ENCODE peak calls at places on chromosome X, in five cellular contexts. M is CD8-positive, alpha-beta T cell; C is kidney epithelial cell; N is breast epithelium; H is A549. Q is an unnamed sample.
A peak's percentile ranks its signal among the peaks of the same experiment; 100 is the strongest.

GRCh38 chrX:118530537-118530936 is 34.9 kb downstream of the DOCK11 start:
- DNase-seq in C (no peak), M (no peak), N (no peak), H (no peak), Q (no peak)

GRCh38 chrX:24513416-24513815 is 48.3 kb downstream of the PDK3 start:
- DNase-seq in H (no peak), N (no peak), M (no peak), C (no peak), Q (peak; percentile 35)

GRCh38 chrX:72620550-72621145 is 48.0 kb upstream of the HDAC8 start:
- DNase-seq in N (peak; percentile 54), H (peak; percentile 55), C (peak; percentile 65), M (no peak), Q (no peak)

GRCh38 chrX:119990995-119991787 is 47.6 kb upstream of the NKAP start:
- DNase-seq in N (no peak), H (no peak), C (no peak), M (no peak), Q (no peak)

GRCh38 chrX:149152941-149153340 is 352.2 kb downstream of the IDS start:
- DNase-seq in H (no peak), C (no peak), M (no peak), N (no peak), Q (no peak)

GRCh38 chrX:65723706-65724105 is 56.3 kb downstream of the MSN start:
- DNase-seq in H (no peak), M (no peak), C (no peak), N (no peak), Q (peak; percentile 62)

GRCh38 chrX:136496768-136497555 is 430 bp upstream of the HTATSF1 start:
- DNase-seq in C (peak; percentile 37), N (peak; percentile 76), M (peak; percentile 87), H (peak; percentile 45), Q (peak; percentile 60)

GRCh38 chrX:102599950-102600579 is 750 bp downstream of the ARMCX5 start:
- DNase-seq in H (no peak), M (no peak), N (no peak), C (no peak), Q (no peak)

GRCh38 chrX:130741584-130741983 is 161.4 kb downstream of the ENOX2 start:
- DNase-seq in H (no peak), C (no peak), M (no peak), N (no peak), Q (no peak)

GRCh38 chrX:9940397-9940796 is 26.8 kb upstream of the CLDN34 start:
- DNase-seq in H (no peak), M (no peak), C (peak; percentile 84), N (no peak), Q (no peak)

GRCh38 chrX:154008521-154008920 is 11.2 kb downstream of the IRAK1 start:
- DNase-seq in C (no peak), N (no peak), M (no peak), H (no peak), Q (no peak)

GRCh38 chrX:20231598-20231997 is 35.1 kb downstream of the RPS6KA3 start:
- DNase-seq in H (no peak), N (no peak), M (no peak), C (no peak), Q (no peak)

GRCh38 chrX:85994228-85994627 is 53.1 kb downstream of the CHM start:
- DNase-seq in M (no peak), C (no peak), H (no peak), N (no peak), Q (no peak)

GRCh38 chrX:94814216-94814615 is 1140.2 kb downstream of the FAM133A start:
- DNase-seq in N (no peak), M (no peak), H (no peak), C (no peak), Q (no peak)

GRCh38 chrX:2192584-2193272 is 308.0 kb downstream of the DHRSX start:
- DNase-seq in N (no peak), M (no peak), C (no peak), H (no peak), Q (no peak)

GRCh38 chrX:368811-369562 is 17.7 kb downstream of the PPP2R3B start:
- DNase-seq in N (no peak), H (peak; percentile 39), C (no peak), M (no peak), Q (no peak)

GRCh38 chrX:15674514-15674898 is 9.9 kb upstream of the CLTRN start:
- DNase-seq in H (peak; percentile 84), N (peak; percentile 87), M (no peak), C (peak; percentile 89), Q (peak; percentile 81)

GRCh38 chrX:153646620-153647373 is at the start of gene DUSP9:
- DNase-seq in M (no peak), C (no peak), H (peak; percentile 69), N (no peak), Q (no peak)

GRCh38 chrX:16459008-16459407 is 190.9 kb upstream of the S100G start:
- DNase-seq in C (no peak), N (no peak), H (no peak), M (no peak), Q (no peak)

GRCh38 chrX:123807825-123808416 is 51.9 kb upstream of the XIAP start:
- DNase-seq in N (no peak), H (no peak), M (no peak), C (no peak), Q (no peak)

GRCh38 chrX:15143050-15143824 is 126.6 kb downstream of the ASB9 start:
- DNase-seq in M (peak; percentile 68), H (peak; percentile 9), C (peak; percentile 9), N (peak; percentile 51), Q (no peak)

GRCh38 chrX:135346975-135347374 is 37.7 kb downstream of the ETDC start:
- DNase-seq in C (no peak), H (no peak), M (no peak), N (no peak), Q (no peak)

GRCh38 chrX:118495061-118495921 is at the start of gene DOCK11:
- DNase-seq in M (peak; percentile 83), N (peak; percentile 56), C (peak; percentile 23), H (peak; percentile 35), Q (peak; percentile 67)

GRCh38 chrX:13208281-13208935 is 111.4 kb downstream of the ATXN3L start:
- DNase-seq in H (no peak), N (no peak), C (no peak), M (no peak), Q (no peak)

GRCh38 chrX:106144755-106145639 is 23.1 kb upstream of the PWWP3B start:
- DNase-seq in N (no peak), M (no peak), H (no peak), C (no peak), Q (no peak)

GRCh38 chrX:37455381-37455780 is 106.2 kb downstream of the PRRG1 start:
- DNase-seq in H (no peak), N (no peak), C (no peak), M (no peak), Q (no peak)

GRCh38 chrX:39730671-39731389 is 366.9 kb downstream of the BCOR start:
- DNase-seq in M (peak; percentile 71), N (peak; percentile 57), C (no peak), H (peak; percentile 72), Q (no peak)

GRCh38 chrX:46327229-46328081 is 217.8 kb downstream of the ZNF674 start:
- DNase-seq in N (no peak), H (peak; percentile 69), C (peak; percentile 64), M (no peak), Q (no peak)

DNA sequence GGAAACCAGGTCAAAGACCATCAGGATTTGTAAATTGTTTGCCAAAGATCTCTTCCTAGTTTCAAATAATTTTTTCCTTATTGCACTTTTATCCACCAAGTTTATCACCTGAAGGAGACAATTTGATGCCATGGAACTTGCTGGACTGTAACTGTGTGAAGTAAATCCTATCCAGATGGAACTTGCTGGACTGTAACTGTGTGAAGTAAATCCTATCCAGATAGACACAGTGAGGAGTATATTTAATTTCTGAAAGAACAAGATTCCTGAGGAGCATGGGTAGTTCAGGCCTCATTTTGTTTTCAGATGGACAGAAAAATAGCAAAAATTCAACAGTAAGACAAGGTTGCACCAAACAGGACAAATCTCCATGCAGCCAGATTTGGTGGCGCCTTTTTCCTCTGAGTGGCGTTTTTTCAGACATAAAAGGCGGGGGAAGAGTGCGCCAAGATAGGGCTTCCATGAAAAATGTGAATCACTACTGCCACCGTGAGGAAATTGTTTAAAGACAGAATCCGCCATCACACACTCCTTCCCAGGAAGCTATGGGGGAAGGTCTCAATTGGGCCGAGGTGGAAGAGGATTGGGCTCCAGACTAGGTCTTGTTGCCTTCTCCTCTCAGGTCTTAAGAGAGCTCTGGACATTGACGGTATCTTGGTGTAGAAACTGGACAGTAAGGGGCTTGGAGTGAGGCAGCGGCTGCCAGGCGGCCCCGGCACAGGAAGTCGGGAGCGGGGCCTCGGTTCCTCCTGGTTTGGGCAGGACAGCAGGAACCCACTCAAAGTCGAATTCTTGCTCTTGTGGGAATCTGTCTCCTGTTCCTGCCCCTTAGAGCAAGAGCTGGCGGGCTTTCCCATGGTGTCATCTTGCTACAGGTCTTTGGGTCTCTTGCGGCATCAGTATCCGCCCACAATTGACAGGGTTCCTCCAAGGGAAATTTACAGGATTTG is 234.7 kb downstream of the OR13H1 start:
- DNase-seq in C (peak; percentile 9), N (no peak), M (peak; percentile 77), H (peak; percentile 46), Q (no peak)
- TF ChIP-seq CTCF in C (peak; percentile 9), N (peak; percentile 21), M (no peak), H (peak; percentile 53), Q (no peak)

GRCh38 chrX:47958943-47959342 is 44.8 kb downstream of the ZNF182 start:
- DNase-seq in M (no peak), C (no peak), H (no peak), N (no peak), Q (no peak)
- TF ChIP-seq CTCF in M (peak; percentile 21), C (no peak), H (no peak), N (no peak), Q (peak; percentile 41)

GRCh38 chrX:150164971-150165605 is 198.0 kb upstream of the MAMLD1 start:
- DNase-seq in M (no peak), H (no peak), C (no peak), N (no peak), Q (no peak)
- TF ChIP-seq CTCF in M (no peak), H (no peak), C (no peak), N (no peak), Q (no peak)

GRCh38 chrX:70998402-70999027 is 67.6 kb upstream of the SLC7A3 start:
- DNase-seq in N (no peak), M (no peak), H (no peak), C (no peak), Q (peak; percentile 3)
- TF ChIP-seq CTCF in N (no peak), M (no peak), H (peak; percentile 55), C (peak; percentile 11), Q (peak; percentile 39)

GRCh38 chrX:49844622-49845021 is 15.5 kb downstream of the PAGE4 start:
- DNase-seq in N (no peak), C (no peak), M (no peak), H (no peak), Q (no peak)
- TF ChIP-seq CTCF in N (no peak), C (no peak), M (no peak), H (no peak), Q (no peak)

GRCh38 chrX:69321006-69321655 is 155.9 kb upstream of the PJA1 start:
- DNase-seq in N (no peak), M (peak; percentile 34), C (no peak), H (no peak), Q (no peak)
- TF ChIP-seq CTCF in N (no peak), M (no peak), C (no peak), H (no peak), Q (no peak)

DNA sequence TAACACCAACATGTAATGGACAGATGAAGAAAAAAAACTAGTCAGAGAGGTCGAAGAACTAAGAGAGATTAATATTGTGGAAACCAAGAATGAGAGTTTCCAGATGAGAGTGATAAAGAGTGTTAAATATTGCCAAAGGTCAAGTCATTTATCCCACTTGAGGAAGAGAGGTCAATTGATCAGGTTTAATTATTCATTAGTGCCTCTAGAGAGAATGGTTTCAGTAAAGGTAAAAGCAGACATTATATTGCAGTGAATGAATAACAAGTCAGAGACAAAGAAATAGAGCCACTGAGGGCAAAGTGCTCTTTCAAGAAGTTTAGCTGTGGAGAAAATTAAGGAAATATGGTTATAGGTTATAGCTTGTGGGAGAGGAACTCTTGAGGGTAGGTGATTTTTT is 263.1 kb downstream of the GUCY2F start:
- DNase-seq in M (no peak), H (no peak), C (no peak), N (no peak), Q (no peak)
- TF ChIP-seq CTCF in M (no peak), H (no peak), C (no peak), N (no peak), Q (no peak)